ENCODE peak calls at places on chromosomes 7 and 10, in ten cellular contexts. I is breast epithelium; W is MV-4-11; Q is iris pigment epithelial cell; X is substantia nigra; G is activated CD4-positive, alpha-beta T cell treated with anti-CD3 and anti-CD28 coated beads, Interleukin-2, amount 50 U/mL, for 24 hours; J is tibial nerve; D is brain microvascular endothelial cell; S is activated naive CD8-positive, alpha-beta T cell treated with anti-CD3 and anti-CD28 coated beads for 36 hours; C is A549. H is an unnamed sample.

GRCh38 chr7:40008218-40008815 is 58.3 kb downstream of the CDK13 start:
- DNase-seq in J (no peak), I (no peak), Q (peak), D (peak), W (no peak), G (no peak), C (peak), S (no peak), X (no peak), H (no peak)

GRCh38 chr7:30561389-30561788 is 33.3 kb upstream of the GARS1 start:
- DNase-seq in X (no peak), G (no peak), I (no peak), Q (no peak), D (no peak), J (peak), W (no peak), S (no peak), C (no peak), H (no peak)

GRCh38 chr10:98289802-98290209 is 21.8 kb upstream of the LOXL4 start:
- DNase-seq in I (no peak), Q (no peak), D (no peak), S (no peak), X (no peak), J (no peak), G (no peak), C (no peak), W (no peak), H (peak)

GRCh38 chr10:6072215-6072941 is 10.2 kb upstream of the IL2RA start:
- DNase-seq in J (no peak), Q (peak), D (no peak), S (peak), C (no peak), I (no peak), W (peak), G (no peak), X (no peak), H (no peak)

GRCh38 chr7:74477188-74477587 is 23.5 kb downstream of the GTF2IRD1 start:
- DNase-seq in I (no peak), D (no peak), S (no peak), G (no peak), W (no peak), C (no peak), J (no peak), X (no peak), Q (no peak), H (no peak)

GRCh38 chr10:69383485-69384089 is 33.1 kb downstream of the TACR2 start:
- DNase-seq in J (no peak), S (no peak), W (no peak), X (no peak), C (peak), I (no peak), G (no peak), D (peak), Q (peak), H (no peak)

GRCh38 chr7:16345979-16346958 is 75.1 kb downstream of the CRPPA start:
- DNase-seq in D (peak), C (peak), J (no peak), X (no peak), I (no peak), G (no peak), Q (peak), W (peak), S (no peak), H (no peak)

GRCh38 chr10:77566228-77566627 is 71.4 kb downstream of the KCNMA1 start:
- DNase-seq in S (no peak), G (no peak), X (no peak), I (no peak), W (no peak), Q (no peak), C (no peak), D (no peak), J (no peak), H (no peak)

GRCh38 chr10:67302701-67303100 is 376.9 kb downstream of the LRRTM3 start:
- DNase-seq in S (no peak), J (no peak), D (no peak), W (no peak), C (no peak), Q (no peak), I (no peak), X (no peak), G (no peak), H (no peak)

GRCh38 chr10:88080213-88080612 is 216.8 kb downstream of the PTEN start:
- DNase-seq in G (no peak), J (no peak), I (no peak), C (peak), W (peak), X (no peak), D (peak), Q (peak), S (no peak), H (no peak)

GRCh38 chr10:113992601-113993011 is 51.1 kb upstream of the ADRB1 start:
- DNase-seq in Q (no peak), X (no peak), I (no peak), D (no peak), W (no peak), J (no peak), S (no peak), C (no peak), G (no peak), H (no peak)

GRCh38 chr7:107850671-107851070 is 40.3 kb upstream of the DLD start:
- DNase-seq in D (no peak), G (no peak), Q (no peak), W (no peak), I (no peak), J (no peak), S (no peak), X (no peak), C (no peak), H (no peak)

GRCh38 chr10:74743401-74743800 is 83.0 kb upstream of the KAT6B start:
- DNase-seq in J (no peak), W (no peak), I (peak), G (no peak), D (no peak), S (no peak), Q (no peak), X (no peak), C (no peak), H (no peak)

GRCh38 chr7:37149019-37149814 is 299.4 kb downstream of the ELMO1 start:
- DNase-seq in I (no peak), S (no peak), X (no peak), J (no peak), D (no peak), C (no peak), G (no peak), W (no peak), Q (no peak), H (no peak)

GRCh38 chr10:22322663-22323160 is 1.8 kb downstream of the BMI1 start:
- DNase-seq in J (no peak), X (no peak), S (no peak), W (no peak), Q (no peak), D (no peak), C (no peak), I (no peak), G (no peak), H (no peak)

GRCh38 chr10:132151951-132152505 is 34.7 kb upstream of the DPYSL4 start:
- DNase-seq in X (no peak), C (no peak), J (no peak), S (no peak), Q (no peak), G (no peak), I (no peak), W (no peak), D (no peak), H (peak)